ENCODE peak calls at places on chromosome 12, in six cellular contexts. K is stimulated activated CD8-positive, alpha-beta memory T cell treated with anti-CD3 and anti-CD28 coated beads, Interleukin-7, amount 100 ng/mL, for 1 hour; Z is GM13977; N is activated T-helper 1 cell treated with anti-CD3 and anti-CD28 coated beads, Interleukin-12 subunit alpha, Interleukin-12 subunit beta, Interleukin-2, Interleukin-4 antibody, amounts not matched to agents 30 ng/mL and 10 ng/mL and 1 ng/mL, durations not matched to agents 14 hours and 24 hours and 36 hours; M is naive thymus-derived CD4-positive, alpha-beta T cell; L is neural crest cell. W is an unnamed sample.
A peak's percentile ranks its signal among the peaks of the same experiment; 100 is the strongest.

GRCh38 chr12:67111182-67111581 is 158.0 kb upstream of the CAND1 start:
- DNase-seq in K (no peak), Z (no peak), N (no peak), M (no peak), L (no peak), W (no peak)

GRCh38 chr12:26153421-26154154 is 28.8 kb upstream of the BHLHE41 start:
- DNase-seq in K (no peak), Z (no peak), N (no peak), M (no peak), L (no peak), W (peak; percentile 76)

GRCh38 chr12:7090222-7090998 is 1.8 kb downstream of the C1R start:
- DNase-seq in K (no peak), Z (no peak), N (no peak), M (no peak), L (no peak), W (no peak)

GRCh38 chr12:56078931-56079728 is 835 bp upstream of the ERBB3 start:
- DNase-seq in K (peak; percentile 17), Z (peak; percentile 86), N (peak; percentile 25), M (peak; percentile 29), L (peak; percentile 93), W (peak; percentile 71)

GRCh38 chr12:107200394-107200793 is 107.0 kb upstream of the CRY1 start:
- DNase-seq in K (no peak), Z (no peak), N (no peak), M (no peak), L (no peak), W (no peak)

GRCh38 chr12:57240926-57241555 is 9.9 kb downstream of the STAC3 start:
- DNase-seq in K (no peak), Z (no peak), N (no peak), M (no peak), L (no peak), W (no peak)

GRCh38 chr12:122023339-122024131 is 1.9 kb downstream of the BCL7A start:
- DNase-seq in K (no peak), Z (peak; percentile 83), N (no peak), M (no peak), L (peak; percentile 35), W (peak; percentile 74)

GRCh38 chr12:49126852-49127763 is 4.1 kb downstream of the TUBA1B start:
- DNase-seq in K (no peak), Z (no peak), N (no peak), M (no peak), L (no peak), W (no peak)

GRCh38 chr12:32437095-32437515 is 37.7 kb downstream of the FGD4 start:
- DNase-seq in K (no peak), Z (no peak), N (no peak), M (no peak), L (no peak), W (no peak)

GRCh38 chr12:50242751-50243191 is 40.5 kb downstream of the LIMA1 start:
- DNase-seq in K (no peak), Z (no peak), N (no peak), M (no peak), L (no peak), W (no peak)

GRCh38 chr12:105843989-105844768 is 294.6 kb downstream of the NUAK1 start:
- DNase-seq in K (no peak), Z (no peak), N (no peak), M (no peak), L (no peak), W (no peak)

GRCh38 chr12:115660211-115660805 is 617.2 kb downstream of the MED13L start:
- DNase-seq in K (no peak), Z (no peak), N (no peak), M (no peak), L (no peak), W (peak; percentile 41)

GRCh38 chr12:69501154-69501895 is 31.1 kb downstream of the FRS2 start:
- DNase-seq in K (no peak), Z (no peak), N (no peak), M (no peak), L (no peak), W (no peak)

GRCh38 chr12:106760184-106760531 is 14.3 kb upstream of the RIC8B start:
- DNase-seq in K (no peak), Z (peak; percentile 64), N (peak; percentile 14), M (peak; percentile 40), L (peak; percentile 40), W (no peak)

GRCh38 chr12:53232641-53233538 is 881 bp upstream of the RARG start:
- DNase-seq in K (no peak), Z (no peak), N (peak; percentile 28), M (peak; percentile 41), L (no peak), W (no peak)

GRCh38 chr12:100266163-100266801 is 597 bp downstream of the DEPDC4 start:
- DNase-seq in K (no peak), Z (no peak), N (no peak), M (no peak), L (no peak), W (no peak)

GRCh38 chr12:14188761-14189160 is 176.7 kb upstream of the ATF7IP start:
- DNase-seq in K (no peak), Z (no peak), N (no peak), M (no peak), L (no peak), W (no peak)

GRCh38 chr12:123027726-123028445 is 47.4 kb downstream of the ARL6IP4 start:
- DNase-seq in K (no peak), Z (no peak), N (no peak), M (no peak), L (no peak), W (no peak)

GRCh38 chr12:41220931-41221330 is 32.8 kb downstream of the PDZRN4 start:
- DNase-seq in K (no peak), Z (no peak), N (no peak), M (no peak), L (no peak), W (no peak)

GRCh38 chr12:49792976-49793580 is 35.1 kb downstream of the NCKAP5L start:
- DNase-seq in K (no peak), Z (no peak), N (no peak), M (no peak), L (no peak), W (no peak)

GRCh38 chr12:95116341-95116740 is 42.9 kb upstream of the NR2C1 start:
- DNase-seq in K (no peak), Z (no peak), N (no peak), M (no peak), L (no peak), W (no peak)

GRCh38 chr12:103877934-103878510 is 37.0 kb upstream of the NT5DC3 start:
- DNase-seq in K (no peak), Z (peak; percentile 61), N (peak; percentile 53), M (peak; percentile 53), L (peak; percentile 61), W (peak; percentile 44)

GRCh38 chr12:16515666-16516065 is 90.3 kb downstream of the LMO3 start:
- DNase-seq in K (no peak), Z (no peak), N (no peak), M (no peak), L (no peak), W (peak; percentile 10)

GRCh38 chr12:8699714-8700113 is 1.9 kb downstream of the RIMKLB start:
- DNase-seq in K (no peak), Z (no peak), N (no peak), M (no peak), L (no peak), W (no peak)